ENCODE peak calls at places on chromosomes 5 and 9, in four cellular contexts. X is HepG2, O is K562, R is H1. Y is an unnamed sample.
A peak's percentile ranks its signal among the peaks of the same experiment; 100 is the strongest.

GRCh38 chr5:30572279-30572678 is 621.2 kb upstream of the CDH6 start:
- DNase-seq in R (no peak), O (no peak), X (peak; percentile 3), Y (no peak)

GRCh38 chr5:58677650-58678049 is 94.8 kb downstream of the RAB3C start:
- DNase-seq in X (no peak), O (no peak), R (no peak), Y (no peak)

GRCh38 chr9:92535940-92536850 is at the start of gene ECM2:
- DNase-seq in X (no peak), R (no peak), O (no peak), Y (no peak)

GRCh38 chr5:161420526-161420925 is 126.0 kb downstream of the GABRB2 start:
- DNase-seq in R (no peak), X (no peak), O (no peak), Y (no peak)

GRCh38 chr5:173726848-173727557 is 110.6 kb upstream of the BOD1 start:
- DNase-seq in X (no peak), R (no peak), O (no peak), Y (no peak)

GRCh38 chr5:78751872-78752271 is 103.3 kb upstream of the LHFPL2 start:
- DNase-seq in R (no peak), O (no peak), X (no peak), Y (no peak)

GRCh38 chr9:96674914-96675538 is 19.9 kb upstream of the PRXL2C start:
- DNase-seq in X (no peak), R (no peak), O (no peak), Y (no peak)

GRCh38 chr5:178899289-178899688 is 3.6 kb downstream of the ZFP2 start:
- DNase-seq in R (no peak), X (no peak), O (no peak), Y (no peak)

GRCh38 chr9:86557063-86557766 is 203.0 kb upstream of the TUT7 start:
- DNase-seq in O (no peak), X (no peak), R (no peak), Y (no peak)

GRCh38 chr5:163373401-163374066 is 63.9 kb upstream of the CCNG1 start:
- DNase-seq in X (no peak), R (no peak), O (no peak), Y (no peak)

GRCh38 chr5:140346348-140347221 is at the start of gene HBEGF:
- DNase-seq in R (peak; percentile 88), X (peak; percentile 63), O (peak; percentile 93), Y (no peak)

GRCh38 chr9:13586726-13587392 is 307.4 kb upstream of the MPDZ start:
- DNase-seq in X (no peak), O (no peak), R (no peak), Y (no peak)

GRCh38 chr5:143064207-143064606 is 294.0 kb downstream of the ARHGAP26 start:
- DNase-seq in R (no peak), X (no peak), O (no peak), Y (no peak)

GRCh38 chr5:158786390-158786789 is 313.3 kb downstream of the EBF1 start:
- DNase-seq in O (no peak), X (no peak), R (no peak), Y (no peak)

GRCh38 chr9:14393382-14393781 is 79.4 kb upstream of the NFIB start:
- DNase-seq in R (no peak), X (no peak), O (no peak), Y (no peak)

GRCh38 chr5:135239461-135240282 is 159.4 kb downstream of the MACROH2A1 start:
- DNase-seq in R (peak; percentile 47), X (no peak), O (no peak), Y (no peak)

DNA sequence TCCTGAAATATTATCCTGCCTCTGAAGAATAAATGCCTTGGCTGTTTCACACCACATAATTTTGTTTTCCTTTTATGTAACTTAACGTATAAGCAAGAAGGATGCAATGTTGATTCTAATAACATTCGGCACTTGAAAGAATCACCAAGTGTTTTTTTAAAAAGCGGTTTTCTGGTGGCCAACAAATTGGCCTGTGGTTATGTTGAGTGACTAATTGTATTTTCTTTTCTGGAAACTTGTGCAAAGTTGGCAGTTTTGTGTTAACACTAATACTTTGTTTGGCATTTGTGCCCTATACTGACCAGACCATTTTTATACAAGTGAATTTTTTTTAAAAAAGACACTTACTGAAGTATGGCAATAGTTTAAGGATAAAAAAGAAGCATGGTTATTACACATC is 452.7 kb downstream of the BNC2 start:
- DNase-seq in O (no peak), R (no peak), X (no peak), Y (no peak)
- H3K9ac ChIP-seq in O (no peak overlapping the region), R (no peak overlapping the region), X (no peak overlapping the region), Y (no peak overlapping the region)

GRCh38 chr9:127083598-127083997 is 38.8 kb downstream of the ANGPTL2 start:
- DNase-seq in O (no peak), R (no peak), X (no peak), Y (no peak)
- TF ChIP-seq HDAC2 in O (no peak), R (no peak), X (no peak), Y (no peak)

GRCh38 chr9:73215249-73215648 is 63.6 kb downstream of the ANXA1 start:
- DNase-seq in O (no peak), R (no peak), X (no peak), Y (no peak)
- H3K9ac ChIP-seq in O (no peak overlapping the region), R (no peak overlapping the region), X (no peak overlapping the region), Y (no peak overlapping the region)

GRCh38 chr9:137606005-137606601 is 617 bp downstream of the ARRDC1 start:
- DNase-seq in X (no peak), R (no peak), O (no peak), Y (no peak)
- TF ChIP-seq HDAC2 in X (no peak), R (no peak), O (no peak), Y (no peak)

GRCh38 chr9:972512-973294 is 3.8 kb upstream of the DMRT3 start:
- DNase-seq in X (no peak), R (peak; percentile 67), O (no peak), Y (no peak)
- H3K9ac ChIP-seq in X (no peak overlapping the region), R (no peak overlapping the region), O (no peak overlapping the region), Y (no peak overlapping the region)

DNA sequence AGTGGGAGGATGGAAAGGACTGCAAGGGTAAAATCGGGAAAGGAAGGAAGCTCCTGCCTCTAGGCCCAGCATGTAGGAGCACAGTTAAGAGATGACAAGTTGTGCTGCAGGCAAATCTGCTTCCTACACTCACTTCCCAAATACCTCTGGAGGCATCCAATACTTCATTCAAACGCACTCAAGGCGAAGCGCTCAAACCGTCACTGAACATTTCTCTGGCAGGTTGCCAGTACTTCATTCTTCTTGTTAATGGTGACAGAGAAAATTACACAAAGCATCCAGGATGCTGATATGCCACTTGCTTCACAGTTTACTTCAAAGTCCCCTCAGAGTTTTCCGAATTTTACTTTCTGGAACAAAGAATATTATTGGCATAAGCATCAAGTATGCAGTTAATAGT is 59.8 kb downstream of the NREP start:
- DNase-seq in O (no peak), X (no peak), R (no peak), Y (no peak)
- TF ChIP-seq HDAC2 in O (no peak), X (no peak), R (no peak), Y (no peak)

GRCh38 chr9:133578524-133579230 is 30.5 kb downstream of the FAM163B start:
- DNase-seq in R (no peak), O (no peak), X (no peak), Y (no peak)
- H3K9ac ChIP-seq in R (no peak overlapping the region), O (no peak overlapping the region), X (no peak overlapping the region), Y (no peak overlapping the region)

GRCh38 chr5:112525217-112525616 is 106.1 kb upstream of the EPB41L4A start:
- DNase-seq in O (no peak), X (no peak), R (no peak), Y (no peak)
- TF ChIP-seq HDAC2 in O (no peak), X (no peak), R (no peak), Y (no peak)

GRCh38 chr5:3414371-3414770 is 181.3 kb upstream of the IRX1 start:
- DNase-seq in X (no peak), R (no peak), O (no peak), Y (no peak)
- H3K9ac ChIP-seq in X (no peak overlapping the region), R (no peak overlapping the region), O (no peak overlapping the region), Y (no peak overlapping the region)

GRCh38 chr5:125549322-125549871 is 803.0 kb upstream of the ZNF608 start:
- DNase-seq in R (no peak), X (no peak), O (no peak), Y (no peak)
- TF ChIP-seq HDAC2 in R (no peak), X (no peak), O (no peak), Y (no peak)

Y was measured in GM12878.